ENCODE peak calls at places on chromosomes 2 and 18, in six cellular contexts. K is H1, O is K562, I is GM12891, J is GM12878, W is HepG2. E is an unnamed sample.

GRCh38 chr18:8783335-8783993 is 78.1 kb downstream of the MTCL1 start:
- DNase-seq in K (no peak), O (no peak), I (no peak), J (no peak), W (no peak), E (no peak)

GRCh38 chr2:112887904-112888303 is 23.1 kb upstream of the IL37 start:
- DNase-seq in K (no peak), O (no peak), I (no peak), J (no peak), W (no peak), E (no peak)

GRCh38 chr2:12828932-12829331 is 112.2 kb downstream of the TRIB2 start:
- DNase-seq in K (no peak), O (no peak), I (no peak), J (no peak), W (no peak), E (no peak)

GRCh38 chr18:74040459-74041332 is 106.9 kb downstream of the FBXO15 start:
- DNase-seq in K (peak; percentile 88), O (peak; percentile 56), I (peak; percentile 42), J (no peak), W (peak; percentile 28), E (peak; percentile 22)

GRCh38 chr2:75403991-75404428 is 156.7 kb downstream of the EVA1A start:
- DNase-seq in K (no peak), O (peak; percentile 27), I (no peak), J (peak; percentile 36), W (peak; percentile 61), E (no peak)

GRCh38 chr2:70923378-70924015 is 12.2 kb upstream of the ATP6V1B1 start:
- DNase-seq in K (peak; percentile 69), O (peak; percentile 26), I (no peak), J (no peak), W (no peak), E (no peak)

GRCh38 chr2:71558300-71559051 is 105.1 kb downstream of the DYSF start:
- DNase-seq in K (no peak), O (no peak), I (no peak), J (no peak), W (no peak), E (no peak)

GRCh38 chr2:152395132-152396024 is 60.4 kb downstream of the FMNL2 start:
- DNase-seq in K (no peak), O (no peak), I (no peak), J (no peak), W (no peak), E (no peak)

GRCh38 chr2:28768952-28769351 is 17.3 kb downstream of the PPP1CB start:
- DNase-seq in K (no peak), O (no peak), I (no peak), J (no peak), W (no peak), E (no peak)

GRCh38 chr18:49055787-49056186 is 105.0 kb upstream of the SMAD7 start:
- DNase-seq in K (no peak), O (peak; percentile 20), I (peak; percentile 34), J (peak; percentile 5), W (no peak), E (peak; percentile 29)

GRCh38 chr2:218547978-218548377 is 20.2 kb downstream of the USP37 start:
- DNase-seq in K (no peak), O (no peak), I (no peak), J (no peak), W (no peak), E (no peak)

GRCh38 chr18:10370716-10371115 is 83.7 kb upstream of the APCDD1 start:
- DNase-seq in K (no peak), O (no peak), I (no peak), J (no peak), W (no peak), E (no peak)

GRCh38 chr2:148184967-148185366 is 164.1 kb downstream of the MBD5 start:
- DNase-seq in K (no peak), O (no peak), I (no peak), J (no peak), W (no peak), E (no peak)
- TF ChIP-seq POLR2AphosphoS5 in K (no peak), O (no peak), I (no peak), J (no peak), W (no peak), E (no peak)

DNA sequence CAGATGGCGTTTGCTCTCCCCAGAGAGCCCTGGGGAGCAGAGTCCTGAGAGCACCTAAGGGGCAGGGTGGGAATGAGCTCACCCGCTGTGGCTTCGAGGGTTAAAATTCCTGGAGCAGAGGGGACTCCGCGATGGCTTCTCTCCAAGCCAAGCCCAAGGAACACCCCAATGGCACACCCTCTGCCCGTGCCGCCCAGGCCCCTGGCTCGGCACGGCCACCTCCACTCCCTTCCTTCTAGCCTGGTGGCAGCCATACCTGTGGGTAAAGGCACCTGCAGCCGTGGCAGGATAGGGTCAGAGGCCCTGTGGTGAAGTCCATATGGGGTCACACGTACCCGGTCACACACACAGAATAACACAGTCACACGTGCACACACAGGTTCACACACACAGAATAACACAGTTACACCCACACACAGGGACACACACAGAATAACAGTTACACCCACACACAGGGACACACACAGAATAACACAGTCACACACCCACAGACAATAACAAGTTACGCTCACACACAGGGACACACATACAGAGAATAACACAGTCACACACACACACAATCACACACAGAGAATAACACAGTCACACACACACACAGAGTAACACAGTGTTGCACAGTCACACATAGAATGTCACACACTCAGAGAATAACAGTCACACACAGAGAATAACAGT is 50.5 kb downstream of the RAMP1 start:
- DNase-seq in K (no peak), O (no peak), I (no peak), J (no peak), W (no peak), E (no peak)
- TF ChIP-seq POLR2A in K (no peak), O (no peak), I (no peak), J (no peak), W (no peak), E (no peak)

GRCh38 chr2:100976634-100977391 is 25.3 kb upstream of the RPL31 start:
- DNase-seq in K (no peak), O (no peak), I (peak; percentile 69), J (peak; percentile 25), W (no peak), E (peak; percentile 55)
- TF ChIP-seq TAF1 in K (no peak), O (no peak), I (no peak), J (no peak), W (no peak), E (no peak)

GRCh38 chr2:26724784-26725515 is 32.4 kb downstream of the KCNK3 start:
- DNase-seq in K (no peak), O (no peak), I (no peak), J (no peak), W (no peak), E (no peak)

GRCh38 chr2:26725516-26725810 is 32.9 kb downstream of the KCNK3 start:
- DNase-seq in K (no peak), O (no peak), I (no peak), J (no peak), W (no peak), E (no peak)

GRCh38 chr2:26723475-26723874 is 31.0 kb downstream of the KCNK3 start:
- DNase-seq in K (no peak), O (no peak), I (no peak), J (no peak), W (no peak), E (no peak)

GRCh38 chr2:26722911-26723310 is 30.4 kb downstream of the KCNK3 start:
- DNase-seq in K (no peak), O (no peak), I (no peak), J (no peak), W (no peak), E (no peak)

GRCh38 chr2:26724004-26724750 is 31.7 kb downstream of the KCNK3 start:
- DNase-seq in K (no peak), O (peak; percentile 82), I (no peak), J (no peak), W (peak; percentile 36), E (no peak)
- TF ChIP-seq POLR2AphosphoS5 in K (no peak), O (no peak), I (no peak), J (no peak), W (no peak), E (no peak)

GRCh38 chr2:238290079-238290478 is 1.7 kb upstream of the PER2 start:
- DNase-seq in K (no peak), O (peak; percentile 54), I (no peak), J (no peak), W (peak; percentile 83), E (no peak)
- TF ChIP-seq POLR2A in K (no peak), O (no peak), I (no peak), J (no peak), W (no peak), E (no peak)

GRCh38 chr2:241485172-241485911 is 23.0 kb downstream of the STK25 start:
- DNase-seq in K (no peak), O (no peak), I (no peak), J (no peak), W (no peak), E (no peak)
- TF ChIP-seq TAF1 in K (no peak), O (no peak), I (no peak), J (no peak), W (no peak), E (no peak)

GRCh38 chr2:74146929-74147728 is 583 bp downstream of the BOLA3 start:
- DNase-seq in K (no peak), O (no peak), I (peak; percentile 32), J (no peak), W (peak; percentile 51), E (peak; percentile 45)

GRCh38 chr2:74149570-74150319 is 2.0 kb upstream of the BOLA3 start:
- DNase-seq in K (no peak), O (no peak), I (no peak), J (no peak), W (no peak), E (no peak)

GRCh38 chr2:74147729-74148456 is at the start of gene BOLA3:
- DNase-seq in K (peak; percentile 94), O (peak; percentile 97), I (peak; percentile 93), J (peak; percentile 32), W (peak; percentile 78), E (peak; percentile 95)

GRCh38 chr2:74149249-74149530 is 1.5 kb upstream of the BOLA3 start:
- DNase-seq in K (no peak), O (no peak), I (no peak), J (no peak), W (no peak), E (no peak)

DNA sequence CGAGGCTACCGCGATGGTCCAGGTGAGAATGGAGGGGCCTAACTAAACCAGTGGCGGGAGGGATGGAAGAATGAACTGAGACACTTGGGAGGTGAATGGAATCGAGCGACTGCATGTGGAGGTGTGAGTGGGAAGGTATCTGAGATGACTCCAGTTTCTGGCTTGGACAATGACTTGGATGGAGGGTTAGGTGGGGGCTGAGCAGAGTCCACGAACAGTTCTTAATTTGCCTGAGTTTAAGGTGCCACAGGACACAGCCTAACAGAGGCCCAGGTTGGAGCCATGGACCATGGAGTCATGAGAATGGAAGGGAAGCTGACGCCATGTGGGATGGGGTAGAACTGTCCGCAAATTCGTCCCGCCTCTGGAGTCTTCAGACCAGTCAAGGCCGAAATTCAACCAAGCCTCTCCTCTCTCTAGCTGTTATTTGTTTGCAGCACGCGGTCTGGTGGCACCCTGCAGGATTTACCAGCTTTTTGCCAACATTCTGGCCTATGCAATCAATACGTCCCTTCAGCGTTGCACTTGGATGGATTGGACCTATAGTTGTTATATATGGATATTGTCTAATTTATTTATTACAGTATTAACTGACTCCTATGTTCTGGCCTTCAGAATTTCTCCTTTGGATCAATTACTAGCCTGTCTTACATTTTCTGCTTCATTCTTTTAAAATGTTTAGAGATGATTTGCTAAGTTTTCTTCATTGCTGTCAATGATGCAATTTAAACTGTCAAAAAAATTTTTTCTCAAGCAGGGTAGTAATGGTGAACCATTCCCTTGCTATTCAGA is 941 bp upstream of the BOLA3 start:
- DNase-seq in K (no peak), O (no peak), I (no peak), J (no peak), W (no peak), E (no peak)
- TF ChIP-seq POLR2AphosphoS5 in K (no peak), O (no peak), I (no peak), J (no peak), W (no peak), E (no peak)

GRCh38 chr2:10122500-10123280 is at the start of gene RRM2:
- DNase-seq in K (peak; percentile 96), O (peak; percentile 95), I (peak; percentile 89), J (peak; percentile 65), W (peak; percentile 95), E (peak; percentile 92)
- TF ChIP-seq POLR2A in K (peak; percentile 97), O (peak; percentile 99), I (peak; percentile 92), J (peak; percentile 99), W (peak; percentile 99), E (peak; percentile 98)